ENCODE peak calls at places on chromosomes 11 and 22, in six cellular contexts. L is H1, B is K562, F is GM12878, P is HepG2, N is SK-N-SH. M is an unnamed sample.

GRCh38 chr11:103202048-103202651 is 92.9 kb downstream of the DYNC2H1 start:
- DNase-seq in P (peak), N (peak), B (peak), F (no peak), L (no peak), M (no peak)

GRCh38 chr11:65489706-65490310 is 9.0 kb upstream of the MALAT1 start:
- DNase-seq in F (no peak), P (peak), L (no peak), N (no peak), B (no peak), M (no peak)

GRCh38 chr22:47540011-47540410 is 777.6 kb downstream of the TBC1D22A start:
- DNase-seq in P (no peak), B (no peak), F (no peak), N (no peak), L (no peak), M (no peak)

GRCh38 chr11:64292458-64293254 is 1.6 kb downstream of the KCNK4 start:
- DNase-seq in B (no peak), F (no peak), L (no peak), P (no peak), N (no peak), M (no peak)

GRCh38 chr11:30488304-30488998 is 97.7 kb downstream of the MPPED2 start:
- DNase-seq in N (peak), B (no peak), P (peak), L (no peak), F (no peak), M (no peak)

GRCh38 chr11:75031771-75032549 is 43.2 kb downstream of the NEU3 start:
- DNase-seq in N (peak), B (peak), P (peak), F (no peak), L (peak), M (peak)

GRCh38 chr22:39477542-39477941 is 20.7 kb downstream of the MGAT3 start:
- DNase-seq in B (no peak), N (no peak), F (no peak), P (no peak), L (no peak), M (no peak)

GRCh38 chr11:131195801-131196517 is 174.5 kb upstream of the NTM start:
- DNase-seq in L (no peak), F (no peak), B (no peak), N (peak), P (no peak), M (no peak)

GRCh38 chr11:102116453-102117205 is 6.4 kb downstream of the YAP1 start:
- DNase-seq in F (no peak), B (no peak), P (peak), L (no peak), N (no peak), M (no peak)

GRCh38 chr22:41387341-41387740 is 5.6 kb downstream of the TEF start:
- DNase-seq in N (no peak), F (no peak), P (no peak), L (no peak), B (no peak), M (no peak)

GRCh38 chr11:80297808-80298460 is 857.1 kb upstream of the TENM4 start:
- DNase-seq in F (no peak), L (no peak), N (no peak), P (no peak), B (no peak), M (no peak)

GRCh38 chr22:16866167-16866566 is 41.0 kb upstream of the XKR3 start:
- DNase-seq in L (no peak), N (no peak), P (no peak), F (no peak), B (no peak), M (no peak)

GRCh38 chr11:108620958-108621772 is 27.6 kb upstream of the EXPH5 start:
- DNase-seq in N (no peak), B (no peak), F (peak), P (no peak), L (no peak), M (no peak)

GRCh38 chr22:28442951-28443876 is 236.4 kb downstream of the TTC28 start:
- DNase-seq in L (peak), B (no peak), F (no peak), P (peak), N (peak), M (peak)

GRCh38 chr22:42520663-42521546 is 1.3 kb upstream of the RRP7A start:
- DNase-seq in B (no peak), N (no peak), P (peak), F (no peak), L (no peak), M (no peak)

GRCh38 chr22:23215294-23216204 is 35.2 kb downstream of the BCR start:
- DNase-seq in B (peak), F (no peak), P (no peak), N (no peak), L (no peak), M (no peak)

GRCh38 chr11:70644343-70645060 is 246.2 kb downstream of the CTTN start:
- DNase-seq in F (no peak), N (no peak), P (no peak), B (no peak), L (no peak), M (no peak)

GRCh38 chr11:70641366-70641765 is 243.0 kb downstream of the CTTN start:
- DNase-seq in N (peak), B (no peak), P (no peak), F (no peak), L (no peak), M (peak)

GRCh38 chr11:70640408-70640807 is 242.1 kb downstream of the CTTN start:
- DNase-seq in B (no peak), N (no peak), P (no peak), L (no peak), F (no peak), M (no peak)

GRCh38 chr11:70643642-70644041 is 245.3 kb downstream of the CTTN start:
- DNase-seq in F (peak), B (no peak), L (no peak), N (no peak), P (no peak), M (no peak)

DNA sequence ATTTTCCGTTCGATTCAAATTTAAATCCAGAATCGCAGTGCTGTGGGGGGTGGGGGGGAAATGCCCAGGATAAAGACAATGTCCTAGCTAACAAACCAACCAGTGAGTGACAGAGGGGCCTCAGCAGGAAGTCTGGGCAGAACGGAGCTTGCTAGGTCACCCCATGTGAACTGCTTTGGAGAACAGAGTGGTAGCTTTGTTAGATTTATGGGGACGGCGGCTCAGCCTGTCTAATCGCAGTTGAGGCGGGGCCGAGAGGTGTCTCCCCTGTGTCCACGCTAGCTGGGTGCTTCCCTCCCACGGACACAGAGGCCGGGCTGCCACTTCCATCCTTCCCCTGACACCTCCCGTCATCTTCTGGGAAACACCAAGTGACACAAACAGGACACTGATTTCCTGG is 244.0 kb downstream of the CTTN start:
- DNase-seq in N (no peak), F (no peak), B (no peak), P (no peak), L (no peak), M (no peak)
- TF ChIP-seq GABPA in N (no peak), F (no peak), B (no peak), P (no peak), L (no peak), M (no peak)

DNA sequence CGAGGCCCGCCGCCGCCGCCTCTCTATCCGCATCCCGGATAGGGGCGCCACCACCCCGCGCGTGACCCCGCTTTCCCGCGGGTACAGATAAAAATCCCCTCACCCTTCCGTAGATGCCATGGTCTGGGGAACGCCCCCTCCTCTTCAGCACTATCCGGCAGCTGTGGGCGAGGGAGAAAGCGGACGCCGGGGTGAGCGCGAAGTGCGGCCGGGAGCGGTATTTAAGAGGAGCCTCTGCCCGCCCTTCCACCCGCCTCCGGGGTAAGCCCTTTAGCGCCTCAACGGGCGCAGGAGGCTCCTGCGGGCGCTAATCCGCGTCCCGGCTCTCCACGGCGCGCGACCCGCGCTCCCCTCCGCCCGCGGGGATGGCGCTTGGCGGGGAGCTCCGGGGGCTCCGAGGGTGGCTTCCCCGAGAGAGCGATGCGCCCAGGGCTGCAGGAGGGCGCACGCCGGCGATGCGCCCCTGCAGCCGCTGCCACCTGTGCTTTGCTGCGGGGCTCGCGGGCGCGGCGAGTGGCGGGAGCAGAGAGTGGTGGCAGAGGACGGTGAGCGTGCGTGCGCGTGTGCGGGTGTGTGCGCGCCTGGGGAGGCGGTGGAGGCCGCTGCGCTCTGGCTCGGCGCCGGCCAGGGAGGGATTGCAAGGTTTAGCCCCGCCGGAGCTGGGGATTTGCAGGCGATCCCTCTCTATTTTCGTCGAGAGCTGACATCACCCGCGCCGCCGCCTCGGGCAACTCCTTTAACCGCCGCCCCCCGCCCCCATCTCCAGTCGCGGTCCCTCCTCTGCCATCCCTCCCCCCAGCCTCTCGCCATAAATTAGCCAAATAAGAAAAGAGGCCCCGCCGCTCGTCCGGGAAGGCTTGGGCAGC is at the start of gene SLC1A2:
- DNase-seq in P (no peak), F (no peak), N (peak), L (no peak), B (no peak), M (no peak)
- TF ChIP-seq GABPA in P (no peak), F (no peak), N (no peak), L (no peak), B (no peak), M (no peak)

GRCh38 chr11:15434529-15434928 is 319.8 kb downstream of the INSC start:
- DNase-seq in P (no peak), F (no peak), N (no peak), B (no peak), L (no peak), M (no peak)
- TF ChIP-seq GABPA in P (no peak), F (no peak), N (no peak), B (no peak), L (no peak), M (no peak)

DNA sequence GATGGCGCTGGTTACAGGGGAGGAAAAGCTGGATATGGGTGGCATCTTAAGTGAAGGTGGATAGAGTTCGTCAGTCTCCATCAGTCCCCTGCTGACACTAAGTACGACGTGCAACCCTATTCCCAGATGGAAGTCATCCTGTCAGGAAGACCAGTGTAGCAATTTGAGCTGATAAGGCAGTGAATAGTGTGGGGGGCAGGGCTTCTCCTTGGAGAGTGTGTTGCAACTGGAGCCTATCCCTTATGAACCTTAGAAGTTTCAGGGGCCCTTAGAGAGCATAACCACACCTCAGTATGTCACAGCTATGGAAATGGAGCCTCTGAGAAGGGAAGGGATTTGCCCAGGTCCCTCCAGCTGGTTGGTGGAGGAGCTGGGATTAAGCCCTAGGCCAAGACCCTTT is 36.1 kb upstream of the ANKK1 start:
- DNase-seq in P (no peak), L (no peak), N (no peak), F (no peak), B (no peak), M (no peak)
- TF ChIP-seq GABPA in P (no peak), L (no peak), N (no peak), F (no peak), B (no peak), M (no peak)

GRCh38 chr11:44574620-44575287 is 9.3 kb downstream of the CD82 start:
- DNase-seq in F (peak), L (no peak), P (no peak), B (no peak), N (peak), M (peak)
- TF ChIP-seq GABPA in F (no peak), L (no peak), P (no peak), B (peak), N (no peak), M (no peak)

GRCh38 chr22:48707749-48708557 is 1119.7 kb downstream of the BRD1 start:
- DNase-seq in B (no peak), P (no peak), N (no peak), L (no peak), F (no peak), M (no peak)

GRCh38 chr22:48706934-48707748 is 1120.5 kb downstream of the BRD1 start:
- DNase-seq in N (no peak), B (no peak), P (no peak), F (no peak), L (no peak), M (no peak)

GRCh38 chr22:48705159-48705916 is 1122.3 kb downstream of the BRD1 start:
- DNase-seq in F (no peak), N (no peak), P (peak), B (no peak), L (no peak), M (no peak)

GRCh38 chr22:48704335-48704734 is 1123.3 kb downstream of the BRD1 start:
- DNase-seq in L (no peak), N (no peak), P (no peak), F (no peak), B (no peak), M (no peak)

GRCh38 chr22:48705917-48706605 is 1121.6 kb downstream of the BRD1 start:
- DNase-seq in N (no peak), B (no peak), P (no peak), L (no peak), F (no peak), M (no peak)
- TF ChIP-seq GABPA in N (no peak), B (no peak), P (no peak), L (no peak), F (no peak), M (no peak)

DNA sequence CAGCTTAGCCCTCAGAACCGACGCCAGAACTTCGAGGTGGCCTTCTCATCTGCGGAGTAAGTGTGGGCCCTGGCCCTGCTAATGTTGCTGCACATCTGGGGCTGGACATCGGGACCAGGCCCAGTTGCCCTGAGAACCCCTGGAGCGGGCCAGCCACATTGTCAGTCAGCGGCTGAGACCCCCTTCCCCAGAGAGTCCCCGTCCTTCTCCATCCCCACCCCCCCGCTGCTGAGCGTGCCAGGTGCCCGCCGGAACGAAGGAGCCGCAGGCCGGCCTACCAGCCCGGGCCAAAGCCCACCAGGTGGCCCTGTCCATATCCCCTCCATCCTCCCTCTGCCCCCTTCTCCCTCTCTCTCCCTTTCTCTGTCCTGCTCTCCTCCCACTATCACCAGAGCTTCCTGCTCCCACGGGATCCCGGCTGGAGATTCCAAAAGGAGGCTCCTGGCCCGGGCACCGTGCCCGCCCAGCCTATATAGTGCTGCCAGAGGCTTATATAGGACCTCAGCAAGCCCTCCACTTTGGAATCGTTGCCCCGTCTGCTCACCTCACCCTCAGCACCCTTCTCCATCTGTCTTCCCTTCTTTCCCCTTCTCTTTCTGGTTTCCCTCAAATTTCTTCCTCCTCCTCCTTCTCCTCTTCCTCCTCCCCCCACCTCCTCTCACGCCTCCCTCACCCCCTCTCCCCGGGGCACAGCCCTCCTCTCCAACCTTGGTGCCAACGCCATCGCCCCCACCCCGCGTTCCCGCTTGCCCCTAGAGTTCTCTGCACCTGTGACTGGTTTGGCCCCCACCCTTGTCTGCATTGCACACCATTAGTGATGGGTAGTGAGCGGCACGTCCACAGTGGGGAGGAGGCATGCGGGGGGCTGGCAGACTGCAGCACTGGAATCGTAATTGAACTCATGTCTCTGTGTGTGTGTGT is 7.3 kb downstream of the SELENOM start:
- DNase-seq in N (no peak), F (no peak), P (no peak), L (no peak), B (no peak), M (no peak)
- TF ChIP-seq GABPA in N (no peak), F (no peak), P (no peak), L (no peak), B (no peak), M (no peak)

GRCh38 chr11:69312418-69313399 is 18.8 kb downstream of the MYEOV start:
- DNase-seq in N (no peak), B (no peak), P (no peak), F (no peak), L (no peak), M (no peak)
- TF ChIP-seq GABPA in N (no peak), B (no peak), P (no peak), F (no peak), L (no peak), M (no peak)

GRCh38 chr11:71222318-71223080 is 29.9 kb downstream of the SHANK2 start:
- DNase-seq in F (no peak), N (no peak), B (no peak), L (no peak), P (no peak), M (no peak)

GRCh38 chr11:71223081-71223405 is 29.3 kb downstream of the SHANK2 start:
- DNase-seq in B (no peak), L (no peak), F (no peak), N (no peak), P (no peak), M (no peak)

GRCh38 chr11:71223671-71224660 is 28.4 kb downstream of the SHANK2 start:
- DNase-seq in F (no peak), B (no peak), N (no peak), P (no peak), L (no peak), M (no peak)

GRCh38 chr11:71221201-71221600 is 31.2 kb downstream of the SHANK2 start:
- DNase-seq in P (no peak), F (no peak), N (no peak), L (no peak), B (no peak), M (no peak)

DNA sequence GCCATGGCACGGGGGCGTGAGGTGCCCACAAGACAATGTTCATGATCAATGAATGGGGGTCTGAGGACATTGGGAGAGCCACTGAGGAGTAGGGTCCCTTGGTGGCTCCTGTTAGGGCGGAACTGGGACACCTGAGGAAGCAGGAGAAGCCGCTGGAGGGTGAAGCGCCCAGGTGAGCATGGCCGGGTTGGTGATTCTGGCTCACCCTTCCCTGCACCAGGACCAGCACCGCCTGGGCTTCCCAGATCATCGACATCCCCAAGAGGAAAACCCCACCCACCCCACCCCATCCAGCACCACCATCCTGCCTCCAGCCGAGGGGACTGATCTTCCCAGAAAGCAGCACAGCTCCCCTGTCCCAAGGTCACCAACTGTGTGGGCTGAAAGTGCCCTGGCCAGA is 30.5 kb downstream of the SHANK2 start:
- DNase-seq in N (no peak), B (no peak), F (no peak), L (no peak), P (no peak), M (no peak)
- TF ChIP-seq GABPA in N (no peak), B (no peak), F (no peak), L (no peak), P (no peak), M (no peak)

M was measured in HL-60.